ENCODE peak calls at places on chromosomes 12 and 14, in six cellular contexts. V is T follicular helper cell; K is activated naive CD4-positive, alpha-beta T cell; A is right cardiac atrium; Q is neural crest cell; X is heart right ventricle. P is an unnamed sample.

GRCh38 chr12:123905319-123905925 is 67.2 kb downstream of the CCDC92 start:
- DNase-seq in K (peak), X (peak), A (peak), V (peak), Q (peak), P (peak)

GRCh38 chr12:76529226-76529918 is 30.2 kb downstream of the OSBPL8 start:
- DNase-seq in V (no peak), X (no peak), A (no peak), K (no peak), Q (no peak), P (no peak)

GRCh38 chr14:46147486-46147885 is 504.1 kb downstream of the RPL10L start:
- DNase-seq in Q (no peak), V (no peak), K (no peak), A (no peak), X (no peak), P (no peak)

GRCh38 chr14:77139540-77140342 is 1.9 kb downstream of the ZDHHC22 start:
- DNase-seq in Q (peak), A (no peak), V (peak), K (peak), X (no peak), P (peak)

GRCh38 chr12:109763201-109763841 is 49.7 kb downstream of the FAM222A start:
- DNase-seq in A (no peak), V (no peak), K (no peak), Q (no peak), X (no peak), P (no peak)

GRCh38 chr14:61179061-61179675 is 102.0 kb downstream of the TMEM30B start:
- DNase-seq in K (no peak), Q (no peak), X (no peak), A (no peak), V (no peak), P (no peak)

GRCh38 chr14:77041837-77042557 is 13.5 kb upstream of the IRF2BPL start:
- DNase-seq in X (peak), K (no peak), V (no peak), A (peak), Q (no peak), P (no peak)

GRCh38 chr12:87784350-87784749 is 244.9 kb downstream of the C12orf50 start:
- DNase-seq in Q (no peak), K (no peak), X (no peak), V (no peak), A (no peak), P (no peak)

GRCh38 chr12:6868211-6869048 is 1.1 kb downstream of the TPI1 start:
- DNase-seq in X (no peak), K (no peak), A (no peak), V (no peak), Q (no peak), P (no peak)

GRCh38 chr12:102955926-102956737 is 1.3 kb upstream of the ASCL1 start:
- DNase-seq in Q (no peak), A (no peak), V (no peak), X (no peak), K (no peak), P (no peak)

GRCh38 chr12:13347241-13348043 is 150.9 kb downstream of the EMP1 start:
- DNase-seq in K (no peak), Q (no peak), X (no peak), V (no peak), A (peak), P (no peak)

GRCh38 chr12:108214486-108214885 is 85.4 kb downstream of the WSCD2 start:
- DNase-seq in X (peak), V (no peak), Q (peak), A (peak), K (no peak), P (no peak)

GRCh38 chr14:96212896-96213295 is 8.3 kb downstream of the BDKRB2 start:
- DNase-seq in X (no peak), Q (no peak), V (no peak), K (no peak), A (no peak), P (no peak)

GRCh38 chr12:32198555-32198954 is 91.9 kb downstream of the BICD1 start:
- DNase-seq in A (no peak), K (no peak), Q (no peak), V (no peak), X (no peak), P (no peak)

GRCh38 chr12:4960030-4960429 is 50.3 kb downstream of the KCNA1 start:
- DNase-seq in Q (no peak), A (peak), X (peak), K (no peak), V (no peak), P (no peak)

GRCh38 chr12:42590324-42590934 is 883 bp upstream of the PRICKLE1 start:
- DNase-seq in X (peak), A (peak), K (no peak), V (no peak), Q (no peak), P (no peak)

GRCh38 chr12:92538970-92539749 is 163.6 kb upstream of the PLEKHG7 start:
- DNase-seq in A (no peak), K (no peak), X (peak), V (no peak), Q (no peak), P (no peak)

GRCh38 chr12:82981150-82981549 is 294.4 kb downstream of the TMTC2 start:
- DNase-seq in V (no peak), Q (no peak), A (no peak), K (no peak), X (no peak), P (no peak)

GRCh38 chr12:91555981-91556380 is 373.4 kb upstream of the DCN start:
- DNase-seq in A (no peak), Q (no peak), X (no peak), K (no peak), V (no peak), P (no peak)

GRCh38 chr12:69045430-69045829 is 112.5 kb upstream of the CPM start:
- DNase-seq in A (no peak), V (no peak), K (no peak), Q (no peak), X (no peak), P (no peak)

GRCh38 chr12:49014547-49014946 is 4.0 kb downstream of the PRKAG1 start:
- DNase-seq in A (no peak), K (no peak), V (no peak), Q (no peak), X (no peak), P (no peak)

GRCh38 chr12:53039851-53040250 is 10.0 kb upstream of the TNS2 start:
- DNase-seq in V (no peak), Q (no peak), X (no peak), A (no peak), K (no peak), P (no peak)

GRCh38 chr12:108346727-108347710 is 7.9 kb upstream of the CMKLR1 start:
- DNase-seq in K (no peak), V (no peak), X (no peak), Q (no peak), A (no peak), P (no peak)